ENCODE peak calls at places on chromosomes 2 and 18, in nine cellular contexts. T, U, D, B, P, F, Y, K and W are unnamed samples.
A peak's percentile ranks its signal among the peaks of the same experiment; 100 is the strongest.

GRCh38 chr2:37796481-37796880 is 125.0 kb upstream of the CDC42EP3 start:
- DNase-seq in T (no peak), U (no peak), D (no peak), B (no peak), P (no peak), F (no peak), Y (no peak), K (no peak), W (no peak)

GRCh38 chr18:60372598-60372997 is at the start of gene MC4R:
- DNase-seq in T (peak; percentile 66), U (peak; percentile 17), D (peak; percentile 42), B (peak; percentile 90), P (peak; percentile 89), F (no peak), Y (no peak), K (peak; percentile 82), W (no peak)

GRCh38 chr2:25103287-25103871 is 61.5 kb downstream of the EFR3B start:
- DNase-seq in T (no peak), U (no peak), D (no peak), B (no peak), P (peak; percentile 91), F (no peak), Y (no peak), K (peak; percentile 94), W (no peak)

GRCh38 chr2:134074619-134075018 is 179.3 kb upstream of the MGAT5 start:
- DNase-seq in T (no peak), U (no peak), D (no peak), B (no peak), P (no peak), F (no peak), Y (no peak), K (peak; percentile 20), W (no peak)

GRCh38 chr2:44715671-44716077 is 225.8 kb upstream of the SIX3 start:
- DNase-seq in T (peak; percentile 64), U (no peak), D (peak; percentile 50), B (no peak), P (peak; percentile 71), F (no peak), Y (no peak), K (peak; percentile 27), W (no peak)

GRCh38 chr2:189657867-189658266 is 3.4 kb upstream of the ASNSD1 start:
- DNase-seq in T (no peak), U (no peak), D (no peak), B (no peak), P (no peak), F (no peak), Y (no peak), K (peak; percentile 74), W (no peak)

GRCh38 chr18:13379930-13380665 is 161.5 kb downstream of the LDLRAD4 start:
- DNase-seq in T (no peak), U (no peak), D (no peak), B (no peak), P (no peak), F (no peak), Y (no peak), K (no peak), W (no peak)

GRCh38 chr2:60071427-60071826 is 482.0 kb downstream of the BCL11A start:
- DNase-seq in T (no peak), U (no peak), D (no peak), B (no peak), P (no peak), F (no peak), Y (no peak), K (no peak), W (no peak)

GRCh38 chr2:47033102-47033880 is 117.7 kb upstream of the MCFD2 start:
- DNase-seq in T (no peak), U (no peak), D (no peak), B (peak; percentile 89), P (no peak), F (no peak), Y (no peak), K (no peak), W (no peak)

GRCh38 chr2:35651688-35652323 is 703.8 kb upstream of the CRIM1 start:
- DNase-seq in T (no peak), U (no peak), D (no peak), B (no peak), P (no peak), F (no peak), Y (no peak), K (no peak), W (no peak)